ENCODE peak calls at places on chromosomes 11 and 22, in six cellular contexts. Z, K, J, P, R and F are unnamed samples.

GRCh38 chr11:33021937-33022336 is 6.3 kb downstream of the DEPDC7 start:
- DNase-seq in Z (no peak), K (no peak), J (no peak), P (no peak), R (no peak), F (no peak)

GRCh38 chr11:73971175-73971719 is 11.4 kb downstream of the UCP2 start:
- DNase-seq in Z (no peak), K (no peak), J (no peak), P (no peak), R (no peak), F (no peak)

GRCh38 chr11:47593934-47594855 is at the start of gene C1QTNF4:
- DNase-seq in Z (no peak), K (peak), J (no peak), P (no peak), R (no peak), F (no peak)

GRCh38 chr22:26669060-26669481 is 11.7 kb downstream of the MIAT start:
- DNase-seq in Z (peak), K (no peak), J (no peak), P (no peak), R (no peak), F (no peak)

GRCh38 chr11:27795955-27796861 is 96.0 kb upstream of the BDNF start:
- DNase-seq in Z (no peak), K (no peak), J (no peak), P (no peak), R (no peak), F (no peak)

GRCh38 chr11:21814169-21814568 is 378.7 kb upstream of the ANO5 start:
- DNase-seq in Z (peak), K (no peak), J (no peak), P (no peak), R (no peak), F (no peak)

GRCh38 chr11:126696976-126697375 is 303.6 kb downstream of the KIRREL3 start:
- DNase-seq in Z (no peak), K (no peak), J (no peak), P (no peak), R (no peak), F (no peak)

GRCh38 chr11:48094643-48095339 is 114.4 kb downstream of the PTPRJ start:
- DNase-seq in Z (no peak), K (no peak), J (no peak), P (no peak), R (no peak), F (no peak)

GRCh38 chr22:40509401-40510134 is 127.0 kb downstream of the MRTFA start:
- DNase-seq in Z (peak), K (no peak), J (no peak), P (no peak), R (no peak), F (peak)

GRCh38 chr22:29257751-29258181 is 10.0 kb downstream of the RHBDD3 start:
- DNase-seq in Z (no peak), K (no peak), J (no peak), P (no peak), R (no peak), F (no peak)

GRCh38 chr22:24427500-24428164 is at the start of gene ADORA2A:
- DNase-seq in Z (no peak), K (no peak), J (no peak), P (peak), R (peak), F (no peak)

GRCh38 chr22:30695351-30695762 is 683 bp downstream of the OSBP2 start:
- DNase-seq in Z (no peak), K (no peak), J (no peak), P (no peak), R (no peak), F (no peak)

GRCh38 chr22:50317178-50317577 is 9.6 kb downstream of the DENND6B start:
- DNase-seq in Z (no peak), K (no peak), J (no peak), P (no peak), R (no peak), F (no peak)

GRCh38 chr22:26606611-26607010 is 11.2 kb downstream of the CRYBB1 start:
- DNase-seq in Z (peak), K (no peak), J (no peak), P (no peak), R (no peak), F (peak)

GRCh38 chr22:35154937-35155387 is 89.0 kb downstream of the ISX start:
- DNase-seq in Z (peak), K (peak), J (no peak), P (no peak), R (no peak), F (no peak)

GRCh38 chr11:46557684-46558151 is 36.1 kb downstream of the AMBRA1 start:
- DNase-seq in Z (peak), K (no peak), J (no peak), P (no peak), R (no peak), F (no peak)

GRCh38 chr11:118156531-118157185 is 4.0 kb upstream of the SCN4B start:
- DNase-seq in Z (no peak), K (no peak), J (no peak), P (no peak), R (no peak), F (no peak)

GRCh38 chr11:124643605-124644425 is 21.2 kb downstream of the TBRG1 start:
- DNase-seq in Z (peak), K (no peak), J (no peak), P (no peak), R (no peak), F (peak)